ENCODE peak calls at places on chromosomes 16 and 17, in seven cellular contexts. I is PC-3, P is left lung, F is SK-N-SH, Y is heart left ventricle, B is H1, N is suprapubic skin. A is an unnamed sample.

GRCh38 chr16:68893710-68894705 is 50.7 kb downstream of the TANGO6 start:
- DNase-seq in B (peak; percentile 56), P (no peak), F (no peak), Y (peak; percentile 59), N (no peak), I (peak; percentile 8), A (no peak)

GRCh38 chr17:72358465-72358864 is 237.6 kb downstream of the SOX9 start:
- DNase-seq in I (peak; percentile 96), N (no peak), B (no peak), P (no peak), Y (no peak), F (no peak), A (no peak)

GRCh38 chr17:17723354-17724261 is 42.4 kb downstream of the RAI1 start:
- DNase-seq in Y (no peak), P (no peak), B (peak; percentile 66), I (no peak), F (peak; percentile 87), N (no peak), A (no peak)

GRCh38 chr17:9436629-9437028 is 139.0 kb downstream of the STX8 start:
- DNase-seq in F (no peak), I (no peak), N (no peak), B (no peak), Y (no peak), P (no peak), A (no peak)

GRCh38 chr16:87636741-87637140 is 34.4 kb downstream of the JPH3 start:
- DNase-seq in F (no peak), Y (no peak), P (no peak), I (no peak), N (no peak), B (no peak), A (no peak)

GRCh38 chr16:50255538-50255937 is 10.8 kb upstream of the ADCY7 start:
- DNase-seq in B (no peak), N (no peak), Y (no peak), F (no peak), P (no peak), I (no peak), A (no peak)

GRCh38 chr17:53193044-53193443 is 629.7 kb upstream of the KIF2B start:
- DNase-seq in P (no peak), I (peak; percentile 28), F (no peak), B (no peak), Y (no peak), N (no peak), A (no peak)

GRCh38 chr16:19912445-19913305 is 28.0 kb upstream of the GPRC5B start:
- DNase-seq in N (no peak), B (no peak), F (no peak), I (peak; percentile 30), P (no peak), Y (no peak), A (no peak)

GRCh38 chr16:24077989-24078388 is 178.1 kb upstream of the CACNG3 start:
- DNase-seq in F (no peak), I (no peak), P (no peak), B (no peak), N (no peak), Y (no peak), A (no peak)

GRCh38 chr16:47732806-47733150 is 271.6 kb downstream of the PHKB start:
- DNase-seq in N (no peak), B (no peak), Y (no peak), I (peak; percentile 71), F (no peak), P (no peak), A (no peak)

GRCh38 chr17:77488531-77489238 is 347.9 kb downstream of the SEC14L1 start:
- DNase-seq in P (no peak), I (no peak), B (no peak), F (no peak), Y (peak; percentile 20), N (peak; percentile 61), A (no peak)

GRCh38 chr17:19265755-19266154 is 28.6 kb downstream of the EPN2 start:
- DNase-seq in B (no peak), Y (peak; percentile 17), P (no peak), F (no peak), I (no peak), N (no peak), A (no peak)

GRCh38 chr16:89639385-89639784 is 18.1 kb downstream of the CHMP1A start:
- DNase-seq in I (no peak), Y (no peak), N (no peak), B (no peak), P (no peak), F (no peak), A (no peak)

GRCh38 chr17:40361925-40362695 is 2.4 kb downstream of the GJD3 start:
- DNase-seq in F (peak; percentile 32), Y (no peak), N (no peak), P (no peak), I (no peak), B (no peak), A (no peak)

GRCh38 chr16:47143329-47143676 is 442 bp downstream of the NETO2 start:
- DNase-seq in B (peak; percentile 91), P (peak; percentile 57), Y (peak; percentile 57), I (peak; percentile 74), F (peak; percentile 92), N (no peak), A (no peak)

GRCh38 chr16:21301895-21302291 is 23.8 kb upstream of the CRYM start:
- DNase-seq in Y (no peak), F (no peak), N (no peak), B (no peak), P (no peak), I (peak; percentile 2), A (no peak)

DNA sequence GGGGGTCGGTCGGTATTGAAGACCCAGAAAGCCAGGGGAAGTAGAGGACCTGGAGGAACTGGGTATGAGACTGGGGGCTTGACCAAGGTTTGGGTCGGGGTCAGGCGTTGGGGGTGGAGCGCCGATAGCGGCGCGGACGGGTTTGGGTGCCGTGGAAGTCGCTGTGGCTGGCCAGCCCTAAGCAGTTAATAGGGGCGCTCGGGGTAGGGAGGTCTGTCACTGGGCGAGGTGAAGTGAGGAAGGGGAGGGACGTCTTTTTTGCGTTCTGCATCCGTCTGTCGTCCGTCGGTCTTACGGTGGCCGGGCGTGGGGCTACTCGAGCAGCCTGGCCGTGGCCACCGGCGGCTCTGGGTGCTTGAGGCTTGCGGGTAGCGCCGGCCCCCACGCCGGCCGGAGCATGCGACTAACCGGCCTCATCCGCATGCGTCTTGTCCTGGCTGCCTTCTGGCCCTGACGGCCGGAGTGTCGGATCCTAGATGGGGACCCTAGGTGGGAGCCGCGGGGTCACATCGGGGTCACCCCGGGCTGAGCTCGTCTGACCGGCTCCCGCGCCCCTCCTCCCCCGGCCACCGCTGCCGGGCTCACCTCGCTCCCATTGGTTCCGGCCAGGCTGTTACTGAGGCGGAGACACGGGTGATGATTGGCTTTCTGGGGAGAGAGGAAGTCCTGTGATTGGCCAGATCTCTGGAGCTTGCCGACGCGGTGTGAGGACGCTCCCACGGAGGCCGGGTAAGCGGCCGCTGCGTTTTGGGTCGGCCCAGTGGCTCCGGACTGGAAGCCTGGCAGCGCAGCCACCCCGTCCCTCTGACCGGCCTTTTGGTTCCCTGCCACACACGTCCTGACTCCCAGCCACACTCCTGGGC is 10.3 kb upstream of the TMEM88 start:
- DNase-seq in N (peak; percentile 95), Y (peak; percentile 95), P (peak; percentile 92), I (peak; percentile 88), F (peak; percentile 93), B (peak; percentile 88), A (peak; percentile 93)
- H3K4me1 ChIP-seq in N (peaks cover 52% of the 10 kb centered on the region), Y (peaks cover 39% of the 10 kb centered on the region), P (peaks cover 48% of the 10 kb centered on the region), I (peaks cover 19% of the 10 kb centered on the region), F (peaks cover 26% of the 10 kb centered on the region), B (peaks cover 7% of the 10 kb centered on the region), A (peaks cover 31% of the 10 kb centered on the region)

GRCh38 chr17:42659079-42659931 is at the start of gene TUBG2:
- DNase-seq in I (peak; percentile 86), P (peak; percentile 90), Y (peak; percentile 92), B (peak; percentile 98), F (peak; percentile 98), N (peak; percentile 87), A (peak; percentile 94)

GRCh38 chr17:42653179-42654124 is 5.6 kb upstream of the TUBG2 start:
- DNase-seq in N (peak; percentile 77), B (peak; percentile 68), P (peak; percentile 60), Y (peak; percentile 72), I (peak; percentile 29), F (peak; percentile 83), A (peak; percentile 89)

GRCh38 chr17:42657824-42658588 is 1.1 kb upstream of the TUBG2 start:
- DNase-seq in N (no peak), F (no peak), B (no peak), I (no peak), P (no peak), Y (no peak), A (no peak)

GRCh38 chr17:42651392-42651791 is 7.7 kb upstream of the TUBG2 start:
- DNase-seq in I (no peak), Y (no peak), F (no peak), N (no peak), P (no peak), B (no peak), A (no peak)

DNA sequence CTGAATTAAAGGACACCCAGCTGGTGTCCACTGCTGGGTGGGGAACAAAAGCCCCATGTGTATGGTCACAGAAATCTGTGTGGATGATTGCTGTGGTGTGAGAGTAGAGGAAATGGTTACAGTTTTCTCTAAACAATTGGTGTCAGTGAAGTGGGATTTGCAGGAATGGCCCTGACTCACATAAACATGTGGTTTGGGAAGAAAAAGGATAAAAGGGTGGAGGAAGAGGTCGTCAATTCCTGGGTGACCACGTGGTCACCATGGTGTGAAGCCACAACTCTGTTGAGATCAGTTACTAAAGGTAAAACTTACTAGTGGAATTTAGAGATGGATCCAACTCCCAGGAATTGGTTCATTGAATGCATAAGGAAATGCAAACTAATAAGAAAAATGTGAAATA is 3.6 kb upstream of the TUBG2 start:
- DNase-seq in N (no peak), F (no peak), B (no peak), P (no peak), I (no peak), Y (no peak), A (no peak)
- H3K27me3 ChIP-seq in N (no peaks in the 10 kb centered on the region), F (no peaks in the 10 kb centered on the region), B (no peaks in the 10 kb centered on the region), P (peaks cover 14% of the 10 kb centered on the region), I (no peaks in the 10 kb centered on the region), Y (no peaks in the 10 kb centered on the region), A (no peaks in the 10 kb centered on the region)

GRCh38 chr17:57538730-57539456 is 206.2 kb downstream of the CCDC182 start:
- DNase-seq in B (no peak), F (no peak), Y (no peak), N (no peak), I (no peak), P (no peak), A (no peak)

GRCh38 chr17:57539528-57540301 is 205.4 kb downstream of the CCDC182 start:
- DNase-seq in P (no peak), I (no peak), Y (no peak), B (no peak), F (no peak), N (no peak), A (no peak)

GRCh38 chr17:57536789-57537523 is 208.1 kb downstream of the CCDC182 start:
- DNase-seq in Y (no peak), B (no peak), P (no peak), N (no peak), I (no peak), F (peak; percentile 74), A (no peak)

GRCh38 chr17:57536289-57536688 is 208.8 kb downstream of the CCDC182 start:
- DNase-seq in P (no peak), Y (no peak), I (no peak), B (no peak), F (no peak), N (no peak), A (no peak)

GRCh38 chr17:57537524-57538410 is 207.3 kb downstream of the CCDC182 start:
- DNase-seq in Y (no peak), N (no peak), P (no peak), B (no peak), I (no peak), F (peak; percentile 57), A (no peak)
- H3K4me3 ChIP-seq in Y (no peak overlapping the region), N (no peak overlapping the region), P (no peak overlapping the region), B (no peak overlapping the region), I (no peak overlapping the region), F (peak overlapping the region; percentile 13), A (no peak overlapping the region)

GRCh38 chr17:50728112-50728429 is 8.7 kb downstream of the LUC7L3 start:
- DNase-seq in I (peak; percentile 52), Y (no peak), F (no peak), B (no peak), P (no peak), N (no peak), A (no peak)
- H3K4me1 ChIP-seq in I (peaks cover 20% of the 10 kb centered on the region), Y (peaks cover 78% of the 10 kb centered on the region), F (peaks cover 7% of the 10 kb centered on the region), B (peaks cover 4% of the 10 kb centered on the region), P (peaks cover 92% of the 10 kb centered on the region), N (peaks cover 84% of the 10 kb centered on the region), A (peaks cover 99% of the 10 kb centered on the region)

A was measured in tibial artery.